ENCODE peak calls at places on chromosomes 3 and 15, in five cellular contexts. N is A549, R is lower leg skin, A is spleen, J is HepG2. B is an unnamed sample.

GRCh38 chr15:74382004-74382816 is 14.8 kb upstream of the CYP11A1 start:
- DNase-seq in N (peak; percentile 87), R (peak; percentile 97), A (peak; percentile 96), J (peak; percentile 74), B (peak; percentile 90)

GRCh38 chr3:126941721-126942270 is 41.1 kb upstream of the PLXNA1 start:
- DNase-seq in N (no peak), R (peak; percentile 70), A (peak; percentile 58), J (no peak), B (no peak)

GRCh38 chr15:69823223-69823907 is 274.4 kb downstream of the TLE3 start:
- DNase-seq in N (peak; percentile 63), R (no peak), A (no peak), J (no peak), B (no peak)

GRCh38 chr3:150172356-150172755 is 201.7 kb upstream of the PFN2 start:
- DNase-seq in N (no peak), R (no peak), A (no peak), J (no peak), B (no peak)

GRCh38 chr3:121749276-121750086 is at the start of gene GOLGB1:
- DNase-seq in N (peak; percentile 99), R (peak; percentile 99), A (peak; percentile 97), J (peak; percentile 100), B (peak; percentile 96)

GRCh38 chr3:129824926-129825541 is 68.5 kb downstream of the TMCC1 start:
- DNase-seq in N (peak; percentile 32), R (no peak), A (no peak), J (peak; percentile 62), B (no peak)

GRCh38 chr3:97235611-97236315 is 421.4 kb downstream of the EPHA6 start:
- DNase-seq in N (no peak), R (no peak), A (no peak), J (no peak), B (no peak)

GRCh38 chr3:9780451-9780797 is 10.7 kb upstream of the CAMK1 start:
- DNase-seq in N (no peak), R (no peak), A (peak; percentile 85), J (no peak), B (no peak)

GRCh38 chr3:72346526-72346926 is 501.7 kb downstream of the SHQ1 start:
- DNase-seq in N (no peak), R (peak; percentile 89), A (peak; percentile 49), J (no peak), B (peak; percentile 23)

GRCh38 chr3:196499061-196499460 is 4.5 kb downstream of the RNF168 start:
- DNase-seq in N (no peak), R (peak; percentile 26), A (no peak), J (no peak), B (no peak)

GRCh38 chr3:56942523-56942922 is 117.9 kb upstream of the SPATA12 start:
- DNase-seq in N (no peak), R (no peak), A (no peak), J (no peak), B (no peak)

GRCh38 chr3:59426851-59427565 is 377.2 kb upstream of the CFAP20DC start:
- DNase-seq in N (no peak), R (no peak), A (no peak), J (no peak), B (no peak)

GRCh38 chr3:71140477-71140876 is 443.1 kb downstream of the FOXP1 start:
- DNase-seq in N (no peak), R (no peak), A (no peak), J (no peak), B (no peak)

GRCh38 chr15:77416954-77417353 is 3.0 kb downstream of the PEAK1 start:
- DNase-seq in N (no peak), R (no peak), A (no peak), J (no peak), B (no peak)

GRCh38 chr3:69164296-69164695 is 41.9 kb upstream of the LMOD3 start:
- DNase-seq in N (no peak), R (no peak), A (no peak), J (no peak), B (no peak)

GRCh38 chr3:184174646-184175492 is at the start of gene AP2M1:
- DNase-seq in N (peak; percentile 84), R (peak; percentile 99), A (peak; percentile 100), J (peak; percentile 97), B (peak; percentile 98)

GRCh38 chr3:142660379-142660778 is 63.5 kb upstream of the TRPC1 start:
- DNase-seq in N (no peak), R (no peak), A (no peak), J (no peak), B (no peak)

GRCh38 chr3:44323341-44323955 is 15.1 kb upstream of the TCAIM start:
- DNase-seq in N (peak; percentile 2), R (peak; percentile 90), A (no peak), J (peak; percentile 55), B (peak; percentile 59)

GRCh38 chr3:52140000-52140399 is 14.2 kb downstream of the POC1A start:
- DNase-seq in N (no peak), R (no peak), A (no peak), J (no peak), B (no peak)

GRCh38 chr3:94032187-94032586 is 3.8 kb upstream of the STX19 start:
- DNase-seq in N (no peak), R (no peak), A (no peak), J (no peak), B (no peak)

GRCh38 chr15:80849308-80849707 is 70.1 kb downstream of the CEMIP start:
- DNase-seq in N (peak; percentile 55), R (no peak), A (no peak), J (no peak), B (peak; percentile 34)

DNA sequence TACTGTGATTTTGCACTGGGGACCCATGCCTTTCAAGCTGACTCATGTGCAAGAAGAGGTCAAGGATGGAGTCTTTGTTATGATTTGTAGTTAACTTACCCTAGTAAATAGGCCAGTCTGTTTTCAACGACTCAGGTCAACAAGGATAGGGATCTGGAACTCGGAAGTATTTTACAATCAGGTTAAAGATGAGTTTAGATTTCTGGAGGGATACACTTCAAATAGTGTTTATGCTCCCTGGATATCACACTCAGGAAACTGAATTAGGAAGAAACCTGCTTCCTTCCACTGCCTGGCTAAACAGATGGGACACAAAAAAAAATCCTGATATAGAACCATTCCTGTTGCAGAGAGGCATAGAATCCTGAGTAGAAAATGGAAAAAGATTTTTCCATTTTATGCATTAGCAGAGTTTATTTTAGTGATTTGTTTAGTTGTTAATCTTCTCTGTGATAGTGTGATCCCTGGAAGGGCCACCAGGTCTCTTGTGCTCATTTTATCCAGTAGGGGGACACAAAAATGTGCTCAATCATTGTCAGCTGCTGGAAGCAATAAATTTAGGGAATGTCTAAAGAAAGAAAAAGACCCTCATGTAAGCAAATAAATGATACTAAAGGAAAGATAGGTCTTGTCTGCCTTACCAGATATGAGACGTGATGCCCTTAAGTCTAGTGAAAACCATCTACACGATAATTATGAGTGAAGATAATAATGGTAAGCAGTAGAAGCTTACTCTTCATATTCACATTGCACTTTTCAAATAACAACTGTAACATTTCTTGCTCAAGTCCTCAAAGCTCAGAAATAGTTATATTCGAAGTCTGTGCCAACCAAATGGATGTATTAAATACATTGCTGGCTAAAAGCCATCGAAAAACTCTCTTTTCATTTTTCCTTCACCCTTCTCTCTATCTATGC is 452.1 kb upstream of the KCNMB2 start:
- DNase-seq in N (peak; percentile 13), R (no peak), A (no peak), J (peak; percentile 10), B (no peak)
- TF ChIP-seq CTCF in N (peak; percentile 24), R (no peak), A (peak; percentile 38), J (no peak), B (peak; percentile 49)

DNA sequence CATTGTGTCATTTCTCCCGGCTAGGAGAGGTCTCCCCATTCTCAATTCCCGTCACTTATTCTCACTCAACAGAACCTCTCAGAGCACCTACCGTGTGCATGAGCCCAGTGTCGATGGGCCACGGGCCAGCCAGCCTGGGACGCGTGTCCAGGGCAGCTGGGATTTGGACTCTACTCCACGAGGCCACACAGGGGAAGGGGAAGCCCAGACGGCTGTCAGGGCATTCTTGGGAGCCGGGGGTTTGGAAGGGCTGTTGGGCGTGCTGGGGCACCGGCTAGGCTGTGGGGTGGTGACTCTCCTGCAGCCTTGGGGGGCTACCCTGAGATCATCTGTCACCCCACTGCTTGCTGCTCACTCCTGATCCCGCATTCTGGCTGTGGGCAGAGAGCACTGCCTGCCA is 41.7 kb upstream of the PCSK6 start:
- DNase-seq in N (no peak), R (peak; percentile 72), A (no peak), J (no peak), B (no peak)
- TF ChIP-seq POLR2A in N (no peak), R (no peak), A (no peak), J (no peak), B (no peak)

GRCh38 chr3:135504084-135504685 is 461.3 kb upstream of the PPP2R3A start:
- DNase-seq in N (no peak), R (no peak), A (no peak), J (no peak), B (no peak)
- TF ChIP-seq CTCF in N (no peak), R (no peak), A (no peak), J (no peak), B (no peak)

GRCh38 chr15:89845305-89845893 is 30.7 kb upstream of the ANPEP start:
- DNase-seq in N (peak; percentile 72), R (no peak), A (no peak), J (peak; percentile 66), B (no peak)
- TF ChIP-seq POLR2A in N (no peak), R (no peak), A (no peak), J (no peak), B (no peak)

GRCh38 chr3:152833089-152833488 is 1.8 kb upstream of the P2RY1 start:
- DNase-seq in N (no peak), R (no peak), A (no peak), J (no peak), B (no peak)

GRCh38 chr3:152832046-152832445 is 2.9 kb upstream of the P2RY1 start:
- DNase-seq in N (no peak), R (no peak), A (no peak), J (no peak), B (no peak)

GRCh38 chr3:152836269-152836668 is 1.3 kb downstream of the P2RY1 start:
- DNase-seq in N (no peak), R (no peak), A (no peak), J (no peak), B (no peak)

GRCh38 chr3:152834354-152835310 is at the start of gene P2RY1:
- DNase-seq in N (peak; percentile 51), R (peak; percentile 88), A (peak; percentile 87), J (no peak), B (peak; percentile 69)

DNA sequence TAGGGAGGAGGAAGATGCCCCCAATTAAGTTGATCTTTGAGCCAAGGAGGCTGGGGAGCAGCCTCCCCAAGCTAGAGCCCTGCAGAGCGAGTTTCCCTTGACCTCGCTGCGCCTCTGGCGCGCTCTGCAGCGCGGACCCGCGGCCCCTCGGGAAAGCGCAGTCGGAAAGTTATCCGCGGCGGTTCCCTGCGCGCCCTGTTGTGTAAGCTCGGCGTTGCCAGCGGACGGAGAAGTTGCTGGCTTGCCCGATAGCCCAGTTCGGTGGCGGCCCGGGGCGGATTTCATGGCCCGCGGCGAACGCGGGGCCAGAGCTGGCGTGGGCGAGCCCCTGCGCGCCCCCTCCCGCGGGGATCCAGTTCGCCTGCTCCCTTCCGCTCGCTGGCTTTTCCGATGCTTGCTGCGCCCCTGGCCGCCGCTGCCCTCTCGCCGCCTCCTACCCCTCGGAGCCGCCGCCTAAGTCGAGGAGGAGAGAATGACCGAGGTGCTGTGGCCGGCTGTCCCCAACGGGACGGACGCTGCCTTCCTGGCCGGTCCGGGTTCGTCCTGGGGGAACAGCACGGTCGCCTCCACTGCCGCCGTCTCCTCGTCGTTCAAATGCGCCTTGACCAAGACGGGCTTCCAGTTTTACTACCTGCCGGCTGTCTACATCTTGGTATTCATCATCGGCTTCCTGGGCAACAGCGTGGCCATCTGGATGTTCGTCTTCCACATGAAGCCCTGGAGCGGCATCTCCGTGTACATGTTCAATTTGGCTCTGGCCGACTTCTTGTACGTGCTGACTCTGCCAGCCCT is 576 bp downstream of the P2RY1 start:
- DNase-seq in N (peak; percentile 19), R (peak; percentile 89), A (peak; percentile 84), J (no peak), B (peak; percentile 85)
- TF ChIP-seq CTCF in N (peak; percentile 22), R (no peak), A (no peak), J (no peak), B (peak; percentile 54)